ENCODE peak calls at places on chromosomes 5 and 9, in eight cellular contexts. A is adrenal gland; Z is effector memory CD4-positive, alpha-beta T cell; L is A673; F is CD8-positive, alpha-beta T cell; N is fibroblast of lung; S is brain microvascular endothelial cell; C is lung. O is an unnamed sample.

GRCh38 chr5:113147088-113147487 is 170.5 kb downstream of the DCP2 start:
- DNase-seq in F (no peak), C (no peak), Z (no peak), S (peak; percentile 79), A (no peak), N (peak; percentile 86), L (no peak), O (no peak)

GRCh38 chr9:94472766-94473165 is 82.1 kb upstream of the PCAT7 start:
- DNase-seq in A (no peak), Z (no peak), S (peak; percentile 66), L (no peak), C (no peak), F (no peak), N (no peak), O (no peak)

GRCh38 chr9:116476935-116477381 is 210.1 kb upstream of the TRIM32 start:
- DNase-seq in Z (no peak), L (no peak), S (no peak), F (no peak), N (peak; percentile 20), C (no peak), A (peak; percentile 66), O (no peak)

GRCh38 chr9:81492710-81493447 is 196.5 kb downstream of the TLE1 start:
- DNase-seq in C (no peak), N (peak; percentile 98), F (no peak), S (peak; percentile 98), L (no peak), Z (no peak), A (no peak), O (no peak)

GRCh38 chr5:191036-191948 is at the start of gene LRRC14B:
- DNase-seq in F (peak; percentile 22), C (no peak), N (no peak), A (no peak), L (no peak), S (no peak), Z (no peak), O (no peak)

GRCh38 chr5:80739487-80739886 is 84.7 kb upstream of the DHFR start:
- DNase-seq in F (no peak), S (no peak), Z (no peak), C (no peak), N (no peak), L (no peak), A (no peak), O (no peak)

GRCh38 chr5:5941486-5941885 is 436.9 kb downstream of the MED10 start:
- DNase-seq in C (no peak), L (no peak), S (no peak), A (no peak), Z (no peak), F (no peak), N (no peak), O (no peak)

GRCh38 chr5:19488786-19489185 is 499.2 kb downstream of the CDH18 start:
- DNase-seq in Z (no peak), F (no peak), L (no peak), N (no peak), C (no peak), A (no peak), S (no peak), O (no peak)

GRCh38 chr5:170628028-170628427 is 124.2 kb downstream of the KCNIP1 start:
- DNase-seq in F (no peak), S (no peak), L (no peak), Z (no peak), C (no peak), N (no peak), A (no peak), O (no peak)

GRCh38 chr9:117734523-117735314 is 30.5 kb downstream of the TLR4 start:
- DNase-seq in N (no peak), A (no peak), F (no peak), S (peak; percentile 66), C (no peak), Z (no peak), L (no peak), O (no peak)

GRCh38 chr5:125357660-125358059 is 611.2 kb upstream of the ZNF608 start:
- DNase-seq in A (no peak), N (no peak), F (no peak), S (no peak), L (no peak), C (no peak), Z (no peak), O (no peak)

GRCh38 chr5:142151436-142152382 is 43.1 kb downstream of the NDFIP1 start:
- DNase-seq in Z (no peak), L (peak; percentile 88), S (peak; percentile 79), A (peak; percentile 87), N (peak; percentile 91), C (peak; percentile 49), F (peak; percentile 55), O (peak; percentile 83)

GRCh38 chr5:68368280-68368679 is 152.7 kb downstream of the PIK3R1 start:
- DNase-seq in A (no peak), F (no peak), S (no peak), N (no peak), C (no peak), L (no peak), Z (no peak), O (no peak)

GRCh38 chr9:71744754-71745521 is 23.4 kb downstream of the CEMIP2 start:
- DNase-seq in A (no peak), S (no peak), Z (no peak), C (no peak), L (no peak), N (no peak), F (no peak), O (no peak)

GRCh38 chr9:71741841-71742648 is 26.3 kb downstream of the CEMIP2 start:
- DNase-seq in F (no peak), S (no peak), A (no peak), N (peak; percentile 95), L (no peak), Z (no peak), C (no peak), O (peak; percentile 86)

GRCh38 chr9:71743884-71744283 is 24.4 kb downstream of the CEMIP2 start:
- DNase-seq in C (no peak), L (no peak), Z (no peak), F (no peak), S (no peak), A (no peak), N (no peak), O (no peak)

GRCh38 chr9:71742703-71743102 is 25.6 kb downstream of the CEMIP2 start:
- DNase-seq in C (no peak), N (no peak), Z (no peak), F (no peak), S (no peak), L (no peak), A (no peak), O (no peak)

GRCh38 chr9:71743217-71743705 is 25.1 kb downstream of the CEMIP2 start:
- DNase-seq in A (no peak), L (no peak), Z (no peak), C (no peak), F (no peak), N (peak; percentile 91), S (no peak), O (peak; percentile 79)
- H3K36me3 ChIP-seq in A (no peaks in the 10 kb centered on the region), L (no peaks in the 10 kb centered on the region), Z (peaks cover 33% of the 10 kb centered on the region), C (peaks cover 19% of the 10 kb centered on the region), F (peaks cover 26% of the 10 kb centered on the region), N (peaks cover 6% of the 10 kb centered on the region), S (no peaks in the 10 kb centered on the region), O (no peaks in the 10 kb centered on the region)

GRCh38 chr5:103027267-103027666 is 92.7 kb downstream of the GIN1 start:
- DNase-seq in F (no peak), L (no peak), S (no peak), A (no peak), C (no peak), N (no peak), Z (no peak), O (no peak)
- H3K36me3 ChIP-seq in F (no peaks in the 10 kb centered on the region), L (no peaks in the 10 kb centered on the region), S (no peaks in the 10 kb centered on the region), A (no peaks in the 10 kb centered on the region), C (peaks cover 10% of the 10 kb centered on the region), N (peaks cover 3% of the 10 kb centered on the region), Z (no peaks in the 10 kb centered on the region), O (peaks cover 7% of the 10 kb centered on the region)

GRCh38 chr5:135339623-135340022 is 59.4 kb downstream of the MACROH2A1 start:
- DNase-seq in Z (no peak), N (no peak), A (no peak), F (no peak), C (no peak), S (no peak), L (no peak), O (no peak)
- H3K36me3 ChIP-seq in Z (peaks cover 90% of the 10 kb centered on the region), N (peaks cover 30% of the 10 kb centered on the region), A (no peaks in the 10 kb centered on the region), F (peaks cover 50% of the 10 kb centered on the region), C (peaks cover 89% of the 10 kb centered on the region), S (peaks cover 71% of the 10 kb centered on the region), L (peaks cover 62% of the 10 kb centered on the region), O (peaks cover 72% of the 10 kb centered on the region)

DNA sequence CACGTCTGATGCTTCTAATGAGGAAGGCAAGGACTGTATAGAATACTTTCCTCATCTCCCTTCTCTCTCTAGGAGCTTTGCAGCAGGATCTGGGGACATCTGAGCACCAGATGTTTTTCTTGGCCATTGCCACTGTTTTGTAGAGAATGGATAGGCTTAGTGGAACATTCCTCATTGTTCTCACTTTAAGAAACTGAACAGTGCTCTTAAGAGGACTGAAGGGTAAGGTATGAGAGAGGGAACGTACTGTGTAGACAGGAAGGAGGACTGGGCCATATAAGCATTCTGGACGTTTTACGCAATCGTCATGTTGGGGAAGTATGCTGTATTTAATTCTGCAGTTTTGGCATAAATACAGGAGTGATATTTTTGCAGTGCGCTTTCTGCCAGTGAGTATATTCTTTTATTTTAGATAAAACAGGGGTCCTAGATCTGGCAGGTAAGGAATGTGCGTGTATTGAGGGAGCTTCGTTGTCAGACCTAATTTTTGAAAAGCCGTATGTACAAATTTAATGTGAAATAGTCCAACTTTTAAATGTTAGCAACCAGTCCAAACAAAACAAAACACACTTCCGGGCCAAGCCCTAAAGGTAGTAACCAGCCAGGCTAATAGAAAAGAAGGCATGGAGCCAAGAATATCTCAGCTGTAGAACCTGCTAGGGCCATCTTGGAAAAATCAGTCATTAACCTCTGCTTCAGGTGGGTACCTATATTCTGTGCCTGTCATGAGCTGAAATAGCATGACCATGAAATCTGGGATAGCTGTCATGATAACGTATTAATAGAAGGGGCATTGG is 70.8 kb downstream of the SMARCA2 start:
- DNase-seq in F (no peak), A (no peak), Z (no peak), L (no peak), C (no peak), S (peak; percentile 3), N (peak; percentile 65), O (peak; percentile 84)
- H3K36me3 ChIP-seq in F (peaks cover 42% of the 10 kb centered on the region), A (no peaks in the 10 kb centered on the region), Z (peaks cover 83% of the 10 kb centered on the region), L (peaks cover 15% of the 10 kb centered on the region), C (peaks cover 30% of the 10 kb centered on the region), S (peaks cover 12% of the 10 kb centered on the region), N (peaks cover 3% of the 10 kb centered on the region), O (peaks cover 9% of the 10 kb centered on the region)

GRCh38 chr5:131460133-131460532 is 174.9 kb downstream of the RAPGEF6 start:
- DNase-seq in C (no peak), S (no peak), N (no peak), A (no peak), L (no peak), Z (no peak), F (no peak), O (no peak)
- H3K36me3 ChIP-seq in C (peaks cover 4% of the 10 kb centered on the region), S (no peaks in the 10 kb centered on the region), N (peaks cover 1% of the 10 kb centered on the region), A (no peaks in the 10 kb centered on the region), L (peaks cover 4% of the 10 kb centered on the region), Z (peaks cover 34% of the 10 kb centered on the region), F (peaks cover 17% of the 10 kb centered on the region), O (no peaks in the 10 kb centered on the region)

DNA sequence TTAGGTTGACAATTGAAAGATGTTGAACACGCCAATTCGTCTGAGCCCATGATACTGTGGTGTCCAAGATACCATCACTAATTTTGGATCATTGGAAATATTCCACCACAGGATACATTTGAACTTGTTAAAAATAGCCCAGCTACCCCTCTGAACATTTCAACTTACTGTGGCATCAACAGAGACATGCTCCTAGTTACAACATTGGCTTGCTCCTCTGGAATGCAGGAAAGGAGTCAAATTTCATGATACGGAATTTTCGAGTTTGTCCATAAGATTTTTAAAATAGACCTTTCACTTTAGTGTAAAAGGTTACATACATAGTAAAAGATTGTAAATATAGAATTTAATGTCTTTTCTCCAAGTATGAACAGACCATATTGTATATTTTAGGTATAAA is 12.8 kb downstream of the SEMA5A start:
- DNase-seq in L (no peak), F (no peak), C (no peak), S (no peak), N (peak; percentile 36), A (no peak), Z (no peak), O (no peak)
- H3K36me3 ChIP-seq in L (no peaks in the 10 kb centered on the region), F (no peaks in the 10 kb centered on the region), C (no peaks in the 10 kb centered on the region), S (no peaks in the 10 kb centered on the region), N (no peaks in the 10 kb centered on the region), A (no peaks in the 10 kb centered on the region), Z (no peaks in the 10 kb centered on the region), O (no peaks in the 10 kb centered on the region)